ENCODE peak calls at places on chromosomes 2 and 18, in five cellular contexts. K, R, P, S and Z are unnamed samples.

GRCh38 chr18:62450546-62451395 is 72.1 kb upstream of the ZCCHC2 start:
- DNase-seq in K (peak), R (peak), P (peak), S (peak), Z (peak)

GRCh38 chr2:55965276-55965675 is 41.7 kb upstream of the EFEMP1 start:
- DNase-seq in K (no peak), R (no peak), P (no peak), S (peak), Z (no peak)

GRCh38 chr2:170817247-170817998 is 736 bp downstream of the GAD1 start:
- DNase-seq in K (no peak), R (no peak), P (no peak), S (peak), Z (no peak)

GRCh38 chr2:174014699-174015070 is 49.5 kb upstream of the SP3 start:
- DNase-seq in K (no peak), R (no peak), P (no peak), S (no peak), Z (no peak)

GRCh38 chr2:15058015-15058414 is 425.5 kb downstream of the LRATD1 start:
- DNase-seq in K (no peak), R (no peak), P (no peak), S (no peak), Z (no peak)

GRCh38 chr2:160388464-160389263 is 104.9 kb downstream of the RBMS1 start:
- DNase-seq in K (no peak), R (peak), P (no peak), S (no peak), Z (no peak)

GRCh38 chr2:196431957-196432356 is 207.6 kb upstream of the CCDC150 start:
- DNase-seq in K (peak), R (no peak), P (no peak), S (peak), Z (no peak)

GRCh38 chr2:162011718-162012564 is 62.1 kb downstream of the DPP4 start:
- DNase-seq in K (no peak), R (peak), P (no peak), S (no peak), Z (no peak)

GRCh38 chr2:9652898-9653479 is 22.2 kb upstream of the YWHAQ start:
- DNase-seq in K (no peak), R (no peak), P (no peak), S (no peak), Z (no peak)

GRCh38 chr2:109185338-109185737 is 56.3 kb downstream of the SH3RF3 start:
- DNase-seq in K (no peak), R (no peak), P (peak), S (peak), Z (no peak)

GRCh38 chr18:27605107-27605834 is 420.2 kb upstream of the CHST9 start:
- DNase-seq in K (peak), R (peak), P (peak), S (peak), Z (peak)

GRCh38 chr2:172293952-172294351 is 133.4 kb upstream of the ITGA6 start:
- DNase-seq in K (no peak), R (peak), P (peak), S (no peak), Z (no peak)

GRCh38 chr2:79723830-79724229 is 211.0 kb downstream of the CTNNA2 start:
- DNase-seq in K (peak), R (no peak), P (no peak), S (no peak), Z (peak)

GRCh38 chr2:55885129-55885943 is 38.2 kb downstream of the EFEMP1 start:
- DNase-seq in K (peak), R (no peak), P (no peak), S (peak), Z (peak)

GRCh38 chr2:120858361-120858760 is 122.7 kb downstream of the GLI2 start:
- DNase-seq in K (no peak), R (no peak), P (no peak), S (no peak), Z (no peak)

GRCh38 chr2:168025487-168026203 is 221.8 kb downstream of the STK39 start:
- DNase-seq in K (no peak), R (no peak), P (no peak), S (no peak), Z (no peak)

GRCh38 chr18:55097406-55098170 is 138.3 kb upstream of the CCDC68 start:
- DNase-seq in K (no peak), R (no peak), P (no peak), S (peak), Z (peak)

GRCh38 chr2:1681323-1682310 is 62.7 kb downstream of the PXDN start:
- DNase-seq in K (no peak), R (no peak), P (no peak), S (no peak), Z (no peak)

GRCh38 chr2:1658394-1659151 is 85.7 kb downstream of the PXDN start:
- DNase-seq in K (no peak), R (no peak), P (no peak), S (no peak), Z (no peak)

GRCh38 chr2:216501854-216502253 is 3.2 kb downstream of the RPL37A start:
- DNase-seq in K (no peak), R (no peak), P (no peak), S (no peak), Z (no peak)

GRCh38 chr2:216498418-216499413 is at the start of gene RPL37A:
- DNase-seq in K (peak), R (peak), P (peak), S (peak), Z (peak)

GRCh38 chr2:216500572-216500971 is 1.9 kb downstream of the RPL37A start:
- DNase-seq in K (no peak), R (no peak), P (no peak), S (no peak), Z (no peak)

GRCh38 chr2:216497808-216498366 is 757 bp upstream of the RPL37A start:
- DNase-seq in K (no peak), R (no peak), P (no peak), S (no peak), Z (no peak)

DNA sequence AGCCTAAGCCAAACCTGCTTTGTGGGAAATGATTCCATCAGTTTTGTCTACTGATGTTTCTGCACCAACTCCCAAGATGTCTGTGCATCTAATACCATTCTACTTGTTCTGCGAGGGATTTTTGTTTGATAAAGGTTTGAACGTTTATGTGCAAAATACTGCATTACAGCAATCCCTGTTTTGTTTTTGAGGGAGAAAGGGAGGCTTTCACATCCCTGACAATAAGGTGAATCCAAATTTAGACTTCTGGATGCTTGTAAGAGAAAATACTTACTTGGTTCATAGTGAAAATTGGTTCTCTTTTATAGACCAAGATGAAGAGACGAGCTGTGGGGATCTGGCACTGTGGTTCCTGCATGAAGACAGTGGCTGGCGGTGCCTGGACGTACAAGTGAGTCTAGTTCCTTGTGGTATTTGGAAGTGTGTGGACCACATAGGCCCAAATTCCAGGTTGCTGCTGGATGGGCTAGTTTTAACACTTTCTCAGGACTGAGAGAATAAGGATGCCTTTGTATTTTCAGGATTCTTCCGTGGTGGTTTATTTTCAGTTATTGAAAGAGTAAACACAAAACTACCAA is 1.1 kb downstream of the RPL37A start:
- DNase-seq in K (no peak), R (no peak), P (no peak), S (no peak), Z (no peak)
- TF ChIP-seq POLR2A in K (no peak), R (no peak), P (no peak), S (no peak), Z (no peak)

GRCh38 chr2:26144031-26144430 is 28.9 kb upstream of the GAREM2 start:
- DNase-seq in K (no peak), R (no peak), P (no peak), S (no peak), Z (no peak)

GRCh38 chr2:26141145-26141769 is 31.6 kb upstream of the GAREM2 start:
- DNase-seq in K (no peak), R (no peak), P (no peak), S (no peak), Z (no peak)

GRCh38 chr2:26144953-26145680 is 27.8 kb upstream of the GAREM2 start:
- DNase-seq in K (peak), R (peak), P (peak), S (peak), Z (peak)

GRCh38 chr2:26136431-26136830 is 36.5 kb upstream of the GAREM2 start:
- DNase-seq in K (no peak), R (no peak), P (no peak), S (no peak), Z (no peak)

DNA sequence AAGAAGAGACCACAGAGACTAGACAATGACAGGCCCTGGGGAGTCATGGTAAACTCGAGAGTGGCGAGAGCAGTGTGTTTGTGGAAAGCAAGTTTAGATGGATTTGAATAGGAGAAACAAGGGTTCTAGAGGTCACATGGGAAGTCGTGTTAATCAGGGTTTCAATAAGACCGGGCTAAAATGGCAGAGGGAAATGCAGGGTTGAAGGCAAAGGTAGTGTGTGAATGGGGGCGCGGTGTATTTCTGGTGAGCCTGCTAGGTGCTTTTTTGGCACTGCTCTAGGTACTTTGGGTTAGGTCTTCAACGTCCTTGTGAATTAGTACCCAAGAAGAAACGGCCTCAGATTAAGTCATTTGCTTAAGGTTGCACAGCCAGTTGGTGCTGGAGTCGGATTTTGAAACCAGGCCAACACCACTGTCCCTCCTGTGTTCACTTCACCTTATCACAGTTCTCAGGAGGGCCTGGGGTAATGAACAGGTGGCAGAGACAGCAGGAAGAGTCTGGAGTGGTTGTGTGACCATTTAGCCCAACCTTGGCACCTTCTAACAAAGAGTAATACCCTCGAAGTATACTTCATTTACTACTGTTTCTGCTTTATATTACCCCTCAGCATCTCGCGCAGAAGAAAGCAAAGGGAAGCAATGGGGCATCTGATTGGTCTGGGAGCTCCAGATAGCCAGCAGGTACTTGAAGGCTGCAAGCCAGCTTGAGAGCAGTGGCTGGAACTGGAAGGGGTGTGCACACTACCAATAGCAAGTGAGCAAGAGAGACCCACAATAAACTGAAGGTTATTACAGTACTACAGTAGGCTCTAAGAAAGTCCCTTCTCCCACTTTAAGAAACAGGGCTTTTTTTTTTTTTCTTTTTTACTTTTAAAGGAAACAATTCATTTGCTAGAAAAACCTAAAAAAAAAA is 33.4 kb upstream of the GAREM2 start:
- DNase-seq in K (no peak), R (no peak), P (peak), S (no peak), Z (no peak)
- TF ChIP-seq POLR2A in K (no peak), R (no peak), P (no peak), S (no peak), Z (no peak)

GRCh38 chr18:3264362-3264761 is 2.4 kb downstream of the MYL12B start:
- DNase-seq in K (no peak), R (peak), P (no peak), S (no peak), Z (no peak)

GRCh38 chr18:3268306-3268705 is 6.4 kb downstream of the MYL12B start:
- DNase-seq in K (no peak), R (no peak), P (no peak), S (no peak), Z (no peak)

GRCh38 chr18:3266062-3266608 is 4.2 kb downstream of the MYL12B start:
- DNase-seq in K (no peak), R (no peak), P (no peak), S (no peak), Z (no peak)

GRCh38 chr18:3262234-3263171 is 570 bp downstream of the MYL12B start:
- DNase-seq in K (no peak), R (no peak), P (no peak), S (peak), Z (peak)

DNA sequence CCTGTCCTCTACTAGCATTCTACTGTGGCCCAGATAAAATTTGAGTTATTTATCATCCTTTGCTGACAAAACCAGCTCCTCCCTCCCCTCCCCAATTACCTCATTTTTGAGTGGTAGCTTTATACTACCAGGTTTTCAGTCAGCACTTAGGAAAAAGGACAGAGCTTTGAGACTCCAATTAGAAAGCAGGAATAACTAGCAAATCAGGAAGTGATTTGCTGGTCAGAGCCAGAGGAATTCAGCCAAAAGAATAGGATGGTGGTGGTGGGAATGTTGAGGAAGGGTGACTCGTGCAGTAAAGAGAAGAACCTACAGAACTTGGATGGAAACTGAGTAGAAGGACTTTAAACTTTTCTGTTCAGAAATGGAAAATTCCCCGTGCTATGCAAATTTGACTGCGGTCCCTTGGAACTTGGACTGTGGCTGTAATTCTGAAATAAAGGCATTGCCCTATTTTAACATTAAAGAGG is 3.7 kb downstream of the MYL12B start:
- DNase-seq in K (no peak), R (no peak), P (no peak), S (peak), Z (no peak)
- TF ChIP-seq POLR2A in K (no peak), R (no peak), P (no peak), S (no peak), Z (no peak)

GRCh38 chr2:46942143-46942526 is 26.5 kb upstream of the MCFD2 start:
- DNase-seq in K (peak), R (peak), P (peak), S (peak), Z (peak)

GRCh38 chr2:46945671-46946070 is 30.1 kb upstream of the MCFD2 start:
- DNase-seq in K (no peak), R (no peak), P (no peak), S (no peak), Z (no peak)

GRCh38 chr2:46942891-46943626 is 27.5 kb upstream of the MCFD2 start:
- DNase-seq in K (no peak), R (peak), P (no peak), S (no peak), Z (no peak)

GRCh38 chr2:46947841-46948240 is 32.2 kb upstream of the MCFD2 start:
- DNase-seq in K (no peak), R (no peak), P (no peak), S (no peak), Z (no peak)

GRCh38 chr2:46943881-46944798 is 28.5 kb upstream of the MCFD2 start:
- DNase-seq in K (no peak), R (peak), P (no peak), S (no peak), Z (no peak)
- TF ChIP-seq POLR2A in K (no peak), R (no peak), P (no peak), S (no peak), Z (no peak)

DNA sequence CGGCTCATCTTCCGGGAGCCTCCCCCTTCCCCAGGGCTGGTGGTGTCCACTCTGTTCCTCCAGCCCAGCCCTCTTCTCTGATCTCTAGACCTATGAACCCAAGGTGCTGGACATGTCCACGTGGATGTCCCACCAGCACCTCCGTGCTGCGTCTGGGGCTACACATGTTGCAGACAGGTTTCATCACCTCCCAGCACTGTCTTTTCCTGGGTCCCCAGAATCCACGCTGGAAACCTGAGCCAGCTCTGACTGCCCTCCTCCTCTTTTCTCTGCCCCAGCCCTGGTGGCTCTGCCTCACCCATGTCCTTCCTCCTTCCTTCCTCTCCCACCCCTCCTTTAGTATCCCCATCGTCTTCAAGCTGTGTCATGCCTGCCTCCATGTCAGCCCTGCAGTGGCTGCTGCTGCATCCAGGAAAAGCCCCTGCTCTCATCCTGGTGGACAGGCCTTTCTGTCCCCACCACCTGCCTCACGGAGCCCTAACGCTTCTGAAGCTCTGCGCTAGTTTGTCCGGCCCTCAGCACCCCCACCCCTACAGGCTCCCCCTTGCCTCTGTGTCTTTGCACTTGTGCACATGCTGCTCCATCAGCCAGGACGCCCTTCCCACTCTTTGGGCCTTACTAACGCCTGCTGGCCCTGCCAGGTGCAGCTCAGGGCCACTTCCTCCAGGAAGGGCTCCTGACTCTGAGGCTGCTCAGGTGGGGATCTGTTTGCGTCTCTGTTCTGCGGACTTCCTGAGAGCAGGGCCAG is 105.9 kb downstream of the DYSF start:
- DNase-seq in K (no peak), R (no peak), P (no peak), S (no peak), Z (no peak)
- TF ChIP-seq POLR2A in K (no peak), R (no peak), P (no peak), S (no peak), Z (no peak)

GRCh38 chr2:85413592-85414421 is 3.6 kb upstream of the CAPG start:
- DNase-seq in K (no peak), R (peak), P (peak), S (peak), Z (peak)
- TF ChIP-seq POLR2A in K (no peak), R (no peak), P (peak), S (no peak), Z (no peak)

DNA sequence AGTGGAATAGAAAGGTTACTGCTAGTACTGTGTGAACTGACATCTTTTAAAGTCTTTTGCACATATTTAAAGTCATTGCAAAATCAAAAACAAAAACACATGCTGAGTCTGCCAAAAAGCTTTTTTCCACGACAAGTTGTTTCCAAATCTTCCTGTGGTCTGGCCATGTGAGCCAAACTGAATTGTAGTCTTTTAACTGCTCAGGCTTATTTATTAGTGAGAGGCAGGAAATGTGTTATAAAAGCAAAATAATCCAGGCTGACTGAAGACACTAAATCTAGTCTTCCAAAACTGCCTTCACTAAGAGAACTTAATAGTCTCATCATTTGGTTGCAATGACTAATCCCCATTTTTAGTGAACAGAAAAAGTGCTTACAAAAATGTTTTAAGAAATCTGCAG is 2.3 kb downstream of the KRCC1 start:
- DNase-seq in K (no peak), R (no peak), P (no peak), S (peak), Z (no peak)
- TF ChIP-seq POLR2A in K (no peak), R (no peak), P (no peak), S (no peak), Z (no peak)

GRCh38 chr18:23248826-23249225 is 113.5 kb downstream of the CABLES1 start:
- DNase-seq in K (no peak), R (no peak), P (no peak), S (no peak), Z (no peak)
- TF ChIP-seq POLR2A in K (no peak), R (no peak), P (no peak), S (no peak), Z (no peak)

DNA sequence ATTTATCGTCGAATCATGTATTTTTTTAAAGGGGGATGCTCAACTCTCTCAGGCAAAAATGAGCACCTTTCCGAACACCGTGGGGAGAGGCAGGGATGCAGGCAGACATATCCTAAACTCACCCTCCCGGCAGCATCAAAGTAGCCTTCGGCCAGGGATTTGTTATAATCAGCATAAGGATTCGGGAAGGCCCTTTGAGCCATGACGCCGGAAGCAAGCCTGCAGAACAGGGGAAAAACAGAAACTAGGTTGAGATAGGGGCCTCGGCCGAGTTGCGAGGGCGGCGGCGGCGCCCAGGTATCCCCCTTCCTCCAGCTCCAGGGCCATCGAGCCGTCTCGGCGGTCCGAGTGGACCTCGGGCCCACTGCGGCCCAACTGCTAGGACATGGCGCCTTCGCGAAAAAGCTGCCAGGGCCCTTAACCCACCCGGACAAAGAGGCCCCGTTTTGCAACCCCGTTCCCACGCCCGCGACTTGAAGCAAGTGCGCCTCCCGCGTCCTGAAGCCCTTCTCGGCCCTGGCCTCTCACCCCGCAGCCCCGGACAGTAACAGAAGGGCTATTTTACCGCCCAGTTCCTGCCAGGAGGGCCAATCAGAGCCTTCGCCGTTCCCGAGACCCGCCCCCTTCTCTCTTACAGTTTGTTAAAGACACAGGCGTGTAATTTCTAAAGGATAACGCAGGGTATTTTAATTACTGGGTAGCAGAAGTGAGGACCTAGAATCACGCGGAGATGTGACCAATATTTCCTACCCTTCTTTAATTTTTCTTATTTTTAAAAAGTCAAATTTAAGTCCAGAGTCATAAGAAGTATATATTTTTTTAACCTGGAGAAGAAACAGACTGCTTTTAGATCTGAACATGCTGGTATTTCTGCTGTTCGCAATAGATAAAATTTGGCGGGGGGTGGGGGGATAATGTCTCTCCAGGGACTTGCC is at the start of gene LANCL1:
- DNase-seq in K (peak), R (peak), P (peak), S (peak), Z (peak)
- TF ChIP-seq POLR2A in K (peak), R (peak), P (peak), S (peak), Z (peak)